ENCODE peak calls at places on chromosome 14, in ten cellular contexts. One of them, this sample, is unnamed.

GRCh38 chr14:52551696-52552062 is 626 bp downstream of the TXNDC16 start:
- DNase-seq in upper lobe of right lung: no peak
- DNase-seq in pancreas: no peak
- DNase-seq in HEK293T: no peak
- DNase-seq in NCI-H1092: peak
- DNase-seq in ascending aorta: no peak
- DNase-seq in effector CD4-positive, alpha-beta T cell: no peak
- DNase-seq in AG09309: no peak
- DNase-seq in NCI-H460: no peak
- DNase-seq in GM10248: peak
- DNase-seq in this sample: no peak

GRCh38 chr14:105880616-105881015 is 354.2 kb downstream of the TMEM121 start:
- DNase-seq in upper lobe of right lung: no peak
- DNase-seq in pancreas: peak
- DNase-seq in HEK293T: no peak
- DNase-seq in NCI-H1092: no peak
- DNase-seq in ascending aorta: peak
- DNase-seq in effector CD4-positive, alpha-beta T cell: no peak
- DNase-seq in AG09309: no peak
- DNase-seq in NCI-H460: no peak
- DNase-seq in GM10248: no peak
- DNase-seq in this sample: no peak

GRCh38 chr14:64704743-64705405 is 650 bp downstream of the PLEKHG3 start:
- DNase-seq in upper lobe of right lung: peak
- DNase-seq in pancreas: peak
- DNase-seq in HEK293T: peak
- DNase-seq in NCI-H1092: no peak
- DNase-seq in ascending aorta: peak
- DNase-seq in effector CD4-positive, alpha-beta T cell: no peak
- DNase-seq in AG09309: no peak
- DNase-seq in NCI-H460: no peak
- DNase-seq in GM10248: no peak
- DNase-seq in this sample: no peak

GRCh38 chr14:60266021-60266937 is 17.3 kb downstream of the PPM1A start:
- DNase-seq in upper lobe of right lung: no peak
- DNase-seq in pancreas: no peak
- DNase-seq in HEK293T: peak
- DNase-seq in NCI-H1092: no peak
- DNase-seq in ascending aorta: no peak
- DNase-seq in effector CD4-positive, alpha-beta T cell: no peak
- DNase-seq in AG09309: no peak
- DNase-seq in NCI-H460: no peak
- DNase-seq in GM10248: no peak
- DNase-seq in this sample: no peak

GRCh38 chr14:88985654-88986053 is 161.2 kb downstream of the TTC8 start:
- DNase-seq in upper lobe of right lung: no peak
- DNase-seq in pancreas: no peak
- DNase-seq in HEK293T: no peak
- DNase-seq in NCI-H1092: no peak
- DNase-seq in ascending aorta: no peak
- DNase-seq in effector CD4-positive, alpha-beta T cell: no peak
- DNase-seq in AG09309: no peak
- DNase-seq in NCI-H460: no peak
- DNase-seq in GM10248: no peak
- DNase-seq in this sample: no peak

GRCh38 chr14:38111046-38111445 is 96.7 kb upstream of the SSTR1 start:
- DNase-seq in upper lobe of right lung: no peak
- DNase-seq in pancreas: no peak
- DNase-seq in HEK293T: no peak
- DNase-seq in NCI-H1092: no peak
- DNase-seq in ascending aorta: no peak
- DNase-seq in effector CD4-positive, alpha-beta T cell: no peak
- DNase-seq in AG09309: no peak
- DNase-seq in NCI-H460: no peak
- DNase-seq in GM10248: no peak
- DNase-seq in this sample: no peak

GRCh38 chr14:22822619-22823551 is 6.8 kb upstream of the MRPL52 start:
- DNase-seq in upper lobe of right lung: peak
- DNase-seq in pancreas: peak
- DNase-seq in HEK293T: peak
- DNase-seq in NCI-H1092: peak
- DNase-seq in ascending aorta: peak
- DNase-seq in effector CD4-positive, alpha-beta T cell: peak
- DNase-seq in AG09309: no peak
- DNase-seq in NCI-H460: peak
- DNase-seq in GM10248: peak
- DNase-seq in this sample: peak

GRCh38 chr14:81401420-81402122 is 1.4 kb upstream of the STON2 start:
- DNase-seq in upper lobe of right lung: no peak
- DNase-seq in pancreas: no peak
- DNase-seq in HEK293T: no peak
- DNase-seq in NCI-H1092: no peak
- DNase-seq in ascending aorta: no peak
- DNase-seq in effector CD4-positive, alpha-beta T cell: no peak
- DNase-seq in AG09309: peak
- DNase-seq in NCI-H460: peak
- DNase-seq in GM10248: no peak
- DNase-seq in this sample: peak

GRCh38 chr14:58749066-58749669 is 111.4 kb downstream of the DACT1 start:
- DNase-seq in upper lobe of right lung: no peak
- DNase-seq in pancreas: no peak
- DNase-seq in HEK293T: peak
- DNase-seq in NCI-H1092: no peak
- DNase-seq in ascending aorta: peak
- DNase-seq in effector CD4-positive, alpha-beta T cell: no peak
- DNase-seq in AG09309: peak
- DNase-seq in NCI-H460: peak
- DNase-seq in GM10248: peak
- DNase-seq in this sample: peak

GRCh38 chr14:67911506-67911905 is 91.9 kb downstream of the RAD51B start:
- DNase-seq in upper lobe of right lung: no peak
- DNase-seq in pancreas: no peak
- DNase-seq in HEK293T: no peak
- DNase-seq in NCI-H1092: no peak
- DNase-seq in ascending aorta: no peak
- DNase-seq in effector CD4-positive, alpha-beta T cell: no peak
- DNase-seq in AG09309: no peak
- DNase-seq in NCI-H460: no peak
- DNase-seq in GM10248: no peak
- DNase-seq in this sample: no peak